ENCODE peak calls at places on chromosomes 5 and 9, in five cellular contexts. F, H, N, R and B are unnamed samples.

GRCh38 chr9:91714020-91714721 is 235.9 kb downstream of the ROR2 start:
- DNase-seq in F (no peak), H (peak; percentile 50), N (no peak), R (no peak), B (peak; percentile 75)

GRCh38 chr9:37966443-37967271 is 62.7 kb upstream of the SLC25A51 start:
- DNase-seq in F (no peak), H (no peak), N (no peak), R (no peak), B (peak; percentile 46)

GRCh38 chr9:136326061-136326776 is 1.1 kb upstream of the GPSM1 start:
- DNase-seq in F (no peak), H (no peak), N (peak; percentile 75), R (no peak), B (peak; percentile 84)

GRCh38 chr9:84846501-84847323 is 177.2 kb downstream of the NTRK2 start:
- DNase-seq in F (no peak), H (no peak), N (no peak), R (no peak), B (peak; percentile 27)

GRCh38 chr9:125513634-125514413 is 193.2 kb downstream of the MAPKAP1 start:
- DNase-seq in F (no peak), H (no peak), N (peak; percentile 61), R (no peak), B (peak; percentile 86)

GRCh38 chr9:84874583-84874982 is 205.1 kb downstream of the NTRK2 start:
- DNase-seq in F (no peak), H (no peak), N (no peak), R (no peak), B (peak; percentile 13)

GRCh38 chr5:53303105-53303504 is 177.3 kb upstream of the FST start:
- DNase-seq in F (no peak), H (no peak), N (peak; percentile 79), R (no peak), B (peak; percentile 75)

GRCh38 chr5:171615201-171616001 is 170.2 kb upstream of the SMIM23 start:
- DNase-seq in F (no peak), H (no peak), N (no peak), R (no peak), B (peak; percentile 71)

GRCh38 chr5:36017622-36018021 is 26.4 kb upstream of the UGT3A1 start:
- DNase-seq in F (no peak), H (no peak), N (no peak), R (no peak), B (no peak)

GRCh38 chr9:123473226-123473625 is 117.2 kb downstream of the CRB2 start:
- DNase-seq in F (no peak), H (no peak), N (no peak), R (no peak), B (no peak)

GRCh38 chr5:58240286-58240685 is 219.6 kb downstream of the PLK2 start:
- DNase-seq in F (no peak), H (no peak), N (peak; percentile 55), R (no peak), B (peak; percentile 29)

GRCh38 chr9:106287108-106287631 is 575.8 kb upstream of the ZNF462 start:
- DNase-seq in F (no peak), H (no peak), N (no peak), R (no peak), B (peak; percentile 73)

GRCh38 chr5:160470437-160471341 is 49.0 kb downstream of the PTTG1 start:
- DNase-seq in F (no peak), H (no peak), N (no peak), R (no peak), B (no peak)

GRCh38 chr5:120866997-120867396 is 402.9 kb downstream of the PRR16 start:
- DNase-seq in F (no peak), H (no peak), N (no peak), R (no peak), B (no peak)

GRCh38 chr9:77021928-77022782 is 2.7 kb downstream of the FOXB2 start:
- DNase-seq in F (no peak), H (no peak), N (no peak), R (no peak), B (peak; percentile 20)

GRCh38 chr9:16308645-16309044 is 561.8 kb downstream of the BNC2 start:
- DNase-seq in F (no peak), H (no peak), N (no peak), R (no peak), B (no peak)

GRCh38 chr9:35756743-35757526 is 2.9 kb upstream of the MSMP start:
- DNase-seq in F (peak; percentile 84), H (no peak), N (no peak), R (no peak), B (peak; percentile 75)

GRCh38 chr5:40736103-40736875 is 19.5 kb downstream of the TTC33 start:
- DNase-seq in F (no peak), H (peak; percentile 33), N (peak; percentile 72), R (no peak), B (peak; percentile 71)

GRCh38 chr9:29208670-29209069 is 1635.4 kb upstream of the C9orf72 start:
- DNase-seq in F (no peak), H (no peak), N (no peak), R (no peak), B (no peak)

GRCh38 chr5:173792781-173793547 is 95.2 kb upstream of the CPEB4 start:
- DNase-seq in F (no peak), H (no peak), N (no peak), R (no peak), B (no peak)

GRCh38 chr5:56786346-56786745 is 29.0 kb upstream of the MAP3K1 start:
- DNase-seq in F (no peak), H (no peak), N (no peak), R (no peak), B (no peak)

GRCh38 chr9:96022445-96023031 is 147.0 kb downstream of the ERCC6L2 start:
- DNase-seq in F (peak; percentile 58), H (no peak), N (no peak), R (peak; percentile 35), B (peak; percentile 65)